ENCODE peak calls at places on chromosomes 4 and X, in six cellular contexts. J is Peyer's patch; S is memory B cell; A is AG08395; F is activated naive CD4-positive, alpha-beta T cell treated with anti-CD3 and anti-CD28 coated beads, Interleukin-2, amount 10 ng/mL, durations not matched to agents 7 days and 5 days; R is AG08396. V is an unnamed sample.

GRCh38 chrX:11944486-11944885 is 186.4 kb downstream of the MSL3 start:
- DNase-seq in A (peak; percentile 55), J (no peak), R (peak; percentile 62), F (no peak), S (no peak), V (no peak)

GRCh38 chr4:138576684-138577083 is 334.5 kb upstream of the SLC7A11 start:
- DNase-seq in S (no peak), R (no peak), J (no peak), F (no peak), A (peak; percentile 33), V (no peak)

GRCh38 chr4:134365852-134366251 is 164.3 kb upstream of the PABPC4L start:
- DNase-seq in R (no peak), J (no peak), S (no peak), F (no peak), A (no peak), V (no peak)

GRCh38 chr4:159035570-159035969 is 67.3 kb upstream of the RAPGEF2 start:
- DNase-seq in J (no peak), S (no peak), A (no peak), R (no peak), F (no peak), V (no peak)

GRCh38 chrX:117707948-117708743 is 408.5 kb downstream of the KLHL13 start:
- DNase-seq in J (no peak), F (no peak), A (no peak), S (no peak), R (no peak), V (no peak)

GRCh38 chr4:88803600-88804096 is 106.0 kb upstream of the NAP1L5 start:
- DNase-seq in S (no peak), J (no peak), A (peak; percentile 74), R (peak; percentile 29), F (no peak), V (no peak)

GRCh38 chrX:105894721-105895120 is 72.4 kb downstream of the NRK start:
- DNase-seq in R (no peak), J (no peak), F (no peak), A (no peak), S (no peak), V (no peak)

GRCh38 chr4:26431461-26432165 is 58.7 kb downstream of the CCKAR start:
- DNase-seq in F (no peak), R (no peak), J (no peak), A (no peak), S (no peak), V (no peak)

GRCh38 chrX:20451936-20452335 is 185.2 kb upstream of the RPS6KA3 start:
- DNase-seq in A (no peak), R (no peak), F (no peak), S (no peak), J (no peak), V (no peak)

GRCh38 chrX:153614818-153615217 is 15.9 kb upstream of the CCNQ start:
- DNase-seq in S (no peak), A (no peak), F (no peak), R (no peak), J (no peak), V (no peak)

GRCh38 chr4:118344801-118345200 is 8.0 kb downstream of the PRSS12 start:
- DNase-seq in A (no peak), R (no peak), J (no peak), S (no peak), F (no peak), V (no peak)

GRCh38 chr4:6303943-6304342 is 34.3 kb downstream of the WFS1 start:
- DNase-seq in R (no peak), A (no peak), S (no peak), J (no peak), F (no peak), V (no peak)

GRCh38 chr4:42490015-42490414 is 92.7 kb downstream of the SHISA3 start:
- DNase-seq in F (no peak), S (no peak), A (no peak), R (no peak), J (no peak), V (no peak)

GRCh38 chr4:182246401-182247205 is 3.4 kb downstream of the TENM3 start:
- DNase-seq in A (no peak), J (no peak), S (no peak), R (no peak), F (no peak), V (no peak)

GRCh38 chr4:3322059-3322550 is 29.3 kb downstream of the RGS12 start:
- DNase-seq in S (no peak), J (no peak), F (no peak), A (peak; percentile 71), R (peak; percentile 57), V (no peak)

GRCh38 chr4:19492611-19493010 is 759.1 kb upstream of the SLIT2 start:
- DNase-seq in F (no peak), J (no peak), R (peak; percentile 3), S (no peak), A (no peak), V (no peak)

GRCh38 chr4:148007303-148007702 is 275.4 kb downstream of the ARHGAP10 start:
- DNase-seq in A (peak; percentile 90), S (no peak), R (peak; percentile 75), J (no peak), F (no peak), V (no peak)

GRCh38 chr4:48033825-48034413 is 17.3 kb downstream of the NIPAL1 start:
- DNase-seq in S (peak; percentile 57), J (peak; percentile 60), A (peak; percentile 15), F (peak; percentile 75), R (no peak), V (peak; percentile 50)

GRCh38 chrX:8455600-8455999 is 9.0 kb upstream of the VCX3B start:
- DNase-seq in R (no peak), F (no peak), J (no peak), S (no peak), A (no peak), V (no peak)

GRCh38 chr4:47913328-47913727 is 1.1 kb downstream of the NFXL1 start:
- DNase-seq in S (no peak), R (peak; percentile 12), A (no peak), F (no peak), J (no peak), V (no peak)

GRCh38 chrX:130280901-130281300 is 12.2 kb upstream of the ZNF280C start:
- DNase-seq in F (no peak), A (no peak), J (no peak), S (no peak), R (no peak), V (no peak)

GRCh38 chrX:52852110-52852872 is 15.6 kb downstream of the XAGE3 start:
- DNase-seq in R (no peak), J (no peak), S (no peak), F (no peak), A (no peak), V (no peak)

GRCh38 chr4:83255584-83255983 is 29.0 kb downstream of the COQ2 start:
- DNase-seq in J (no peak), S (no peak), R (no peak), F (no peak), A (peak; percentile 37), V (no peak)

GRCh38 chrX:23317799-23318724 is 16.6 kb upstream of the PTCHD1 start:
- DNase-seq in F (peak; percentile 32), R (peak; percentile 41), J (no peak), A (peak; percentile 9), S (peak; percentile 12), V (peak; percentile 11)

GRCh38 chrX:130296743-130297142 is 28.0 kb upstream of the ZNF280C start:
- DNase-seq in A (no peak), J (no peak), F (no peak), R (no peak), S (no peak), V (no peak)

GRCh38 chr4:147717878-147718277 is 14.0 kb upstream of the ARHGAP10 start:
- DNase-seq in J (no peak), R (no peak), S (no peak), A (no peak), F (no peak), V (no peak)

GRCh38 chr4:138890921-138891570 is 124.5 kb upstream of the NOCT start:
- DNase-seq in J (no peak), F (no peak), R (no peak), S (no peak), A (no peak), V (no peak)

GRCh38 chr4:89249313-89249712 is 58.3 kb downstream of the GPRIN3 start:
- DNase-seq in R (no peak), F (no peak), S (no peak), J (no peak), A (no peak), V (no peak)

GRCh38 chr4:110510282-110510681 is 34.3 kb downstream of the ENPEP start:
- DNase-seq in A (no peak), J (no peak), S (no peak), F (no peak), R (no peak), V (no peak)

GRCh38 chrX:68018248-68019203 is 414.8 kb downstream of the OPHN1 start:
- DNase-seq in A (peak; percentile 25), J (no peak), S (no peak), R (peak; percentile 10), F (no peak), V (no peak)